ENCODE peak calls at places on chromosomes 5 and 9, in seven cellular contexts. One of them, this sample, is unnamed.

GRCh38 chr9:116718111-116718510 is 31.0 kb downstream of the TRIM32 start:
- DNase-seq in H1: no peak
- DNase-seq in GM12878: no peak
- DNase-seq in IMR-90: no peak
- DNase-seq in HepG2: no peak
- DNase-seq in A549: no peak
- DNase-seq in HCT116: no peak
- DNase-seq in this sample: no peak

GRCh38 chr5:143985832-143986485 is 174.0 kb downstream of the HMHB1 start:
- DNase-seq in H1: no peak
- DNase-seq in IMR-90: peak
- DNase-seq in HCT116: no peak
- DNase-seq in GM12878: no peak
- DNase-seq in HepG2: no peak
- DNase-seq in A549: no peak
- DNase-seq in this sample: no peak

GRCh38 chr5:148912714-148913398 is 86.4 kb downstream of the ADRB2 start:
- DNase-seq in GM12878: no peak
- DNase-seq in A549: peak
- DNase-seq in HCT116: peak
- DNase-seq in H1: peak
- DNase-seq in IMR-90: peak
- DNase-seq in HepG2: peak
- DNase-seq in this sample: no peak

GRCh38 chr9:104280711-104281110 is 186.6 kb downstream of the SMC2 start:
- DNase-seq in IMR-90: no peak
- DNase-seq in H1: no peak
- DNase-seq in GM12878: no peak
- DNase-seq in HCT116: no peak
- DNase-seq in A549: no peak
- DNase-seq in HepG2: no peak
- DNase-seq in this sample: no peak

GRCh38 chr9:112705773-112706427 is 12.0 kb downstream of the INIP start:
- DNase-seq in HCT116: no peak
- DNase-seq in A549: peak
- DNase-seq in H1: no peak
- DNase-seq in GM12878: no peak
- DNase-seq in IMR-90: peak
- DNase-seq in HepG2: peak
- DNase-seq in this sample: no peak

GRCh38 chr9:74783408-74783807 is 104.3 kb downstream of the TRPM6 start:
- DNase-seq in A549: peak
- DNase-seq in HepG2: no peak
- DNase-seq in H1: no peak
- DNase-seq in IMR-90: peak
- DNase-seq in GM12878: no peak
- DNase-seq in HCT116: no peak
- DNase-seq in this sample: no peak

GRCh38 chr5:82349651-82350050 is 71.5 kb upstream of the RPS23 start:
- DNase-seq in HepG2: no peak
- DNase-seq in A549: peak
- DNase-seq in GM12878: no peak
- DNase-seq in IMR-90: no peak
- DNase-seq in H1: peak
- DNase-seq in HCT116: no peak
- DNase-seq in this sample: peak

GRCh38 chr5:165630211-165630866 is 2124.9 kb downstream of the MAT2B start:
- DNase-seq in IMR-90: peak
- DNase-seq in HCT116: no peak
- DNase-seq in H1: peak
- DNase-seq in A549: peak
- DNase-seq in HepG2: peak
- DNase-seq in GM12878: peak
- DNase-seq in this sample: peak

GRCh38 chr9:130780865-130781504 is 54.1 kb upstream of the ABL1 start:
- DNase-seq in HepG2: no peak
- DNase-seq in IMR-90: peak
- DNase-seq in GM12878: no peak
- DNase-seq in HCT116: no peak
- DNase-seq in A549: peak
- DNase-seq in H1: no peak
- DNase-seq in this sample: peak

GRCh38 chr5:142320851-142321560 is 3.8 kb downstream of the SPRY4 start:
- DNase-seq in HepG2: no peak
- DNase-seq in HCT116: no peak
- DNase-seq in GM12878: no peak
- DNase-seq in A549: no peak
- DNase-seq in H1: no peak
- DNase-seq in IMR-90: peak
- DNase-seq in this sample: no peak

GRCh38 chr9:129284607-129285291 is 106.7 kb upstream of the IER5L start:
- DNase-seq in IMR-90: no peak
- DNase-seq in H1: no peak
- DNase-seq in A549: no peak
- DNase-seq in HCT116: no peak
- DNase-seq in GM12878: no peak
- DNase-seq in HepG2: no peak
- DNase-seq in this sample: no peak

GRCh38 chr5:179797741-179798140 is 4.0 kb downstream of the LTC4S start:
- DNase-seq in HCT116: no peak
- DNase-seq in IMR-90: no peak
- DNase-seq in H1: no peak
- DNase-seq in GM12878: no peak
- DNase-seq in A549: no peak
- DNase-seq in HepG2: no peak
- DNase-seq in this sample: no peak

GRCh38 chr9:107569171-107569570 is 79.6 kb upstream of the KLF4 start:
- DNase-seq in A549: no peak
- DNase-seq in IMR-90: peak
- DNase-seq in HCT116: no peak
- DNase-seq in H1: no peak
- DNase-seq in HepG2: no peak
- DNase-seq in GM12878: no peak
- DNase-seq in this sample: no peak
- TF ChIP-seq CEBPB in A549: no peak
- TF ChIP-seq CEBPB in IMR-90: no peak
- TF ChIP-seq CEBPB in HCT116: no peak
- TF ChIP-seq CEBPB in H1: no peak
- TF ChIP-seq CEBPB in HepG2: no peak
- TF ChIP-seq CEBPB in GM12878: no peak
- TF ChIP-seq CEBPB in this sample: no peak

GRCh38 chr5:10202089-10202753 is 47.5 kb downstream of the ATPSCKMT start:
- DNase-seq in HCT116: no peak
- DNase-seq in A549: no peak
- DNase-seq in GM12878: no peak
- DNase-seq in H1: no peak
- DNase-seq in IMR-90: no peak
- DNase-seq in HepG2: no peak
- DNase-seq in this sample: no peak

GRCh38 chr5:10198021-10198420 is 51.7 kb downstream of the ATPSCKMT start:
- DNase-seq in HepG2: no peak
- DNase-seq in IMR-90: no peak
- DNase-seq in HCT116: no peak
- DNase-seq in A549: no peak
- DNase-seq in GM12878: no peak
- DNase-seq in H1: no peak
- DNase-seq in this sample: no peak

GRCh38 chr5:10199700-10200099 is 50.0 kb downstream of the ATPSCKMT start:
- DNase-seq in HCT116: no peak
- DNase-seq in IMR-90: no peak
- DNase-seq in H1: no peak
- DNase-seq in GM12878: no peak
- DNase-seq in A549: no peak
- DNase-seq in HepG2: no peak
- DNase-seq in this sample: no peak

GRCh38 chr5:10201223-10201868 is 48.3 kb downstream of the ATPSCKMT start:
- DNase-seq in GM12878: no peak
- DNase-seq in A549: no peak
- DNase-seq in HepG2: no peak
- DNase-seq in HCT116: no peak
- DNase-seq in H1: peak
- DNase-seq in IMR-90: peak
- DNase-seq in this sample: no peak
- TF ChIP-seq CEBPB in GM12878: no peak
- TF ChIP-seq CEBPB in A549: no peak
- TF ChIP-seq CEBPB in HepG2: no peak
- TF ChIP-seq CEBPB in HCT116: no peak
- TF ChIP-seq CEBPB in H1: no peak
- TF ChIP-seq CEBPB in IMR-90: no peak
- TF ChIP-seq CEBPB in this sample: no peak

DNA sequence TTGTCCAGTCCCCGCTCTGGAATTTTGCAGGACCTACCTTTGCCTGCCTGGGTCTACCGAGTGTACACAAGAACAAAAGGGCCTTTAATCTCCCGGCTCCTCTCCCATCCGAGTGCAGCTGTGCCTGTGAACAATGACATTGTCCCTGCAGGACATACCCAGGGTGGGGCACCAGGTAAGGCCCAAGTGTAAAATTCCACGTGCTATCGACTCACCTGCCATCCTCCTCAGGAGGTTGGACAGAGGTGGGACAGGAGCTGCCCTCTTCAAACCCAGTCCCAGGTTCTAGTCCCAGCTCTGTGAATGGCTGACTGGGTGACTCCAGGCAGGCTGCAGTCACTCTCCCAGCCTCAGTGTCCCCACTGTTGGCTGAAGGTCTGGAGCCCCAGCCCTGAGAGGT is 159.6 kb upstream of the ALDH1B1 start:
- DNase-seq in A549: no peak
- DNase-seq in HCT116: no peak
- DNase-seq in IMR-90: no peak
- DNase-seq in GM12878: no peak
- DNase-seq in HepG2: no peak
- DNase-seq in H1: no peak
- DNase-seq in this sample: no peak
- TF ChIP-seq CEBPB in A549: no peak
- TF ChIP-seq CEBPB in HCT116: no peak
- TF ChIP-seq CEBPB in IMR-90: no peak
- TF ChIP-seq CEBPB in GM12878: no peak
- TF ChIP-seq CEBPB in HepG2: no peak
- TF ChIP-seq CEBPB in H1: no peak
- TF ChIP-seq CEBPB in this sample: no peak

DNA sequence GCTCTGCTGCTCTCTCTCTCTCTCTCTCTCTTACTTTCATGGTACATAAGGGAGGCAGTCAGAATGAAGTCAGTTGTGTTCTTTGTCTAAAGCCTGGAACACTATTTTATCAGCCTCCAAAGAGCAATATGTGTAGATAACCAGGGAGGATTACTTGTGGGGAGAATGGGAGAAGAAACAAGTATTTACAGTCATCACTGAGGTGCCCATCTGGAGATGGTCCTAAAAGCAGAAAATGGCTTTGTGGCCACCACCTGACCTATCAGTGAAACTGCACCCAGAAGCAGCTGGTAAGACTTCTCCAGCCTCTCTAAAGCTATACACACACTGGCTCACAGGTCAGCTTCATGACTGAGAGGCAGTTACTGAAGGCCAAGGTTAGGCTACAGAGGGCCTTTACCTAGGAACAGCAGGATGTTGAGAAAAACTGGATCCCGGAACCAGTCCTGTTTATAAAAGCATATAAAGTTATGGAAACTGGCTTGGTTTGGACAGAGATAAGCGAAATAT is 75.1 kb downstream of the MRPS27 start:
- DNase-seq in IMR-90: peak
- DNase-seq in H1: no peak
- DNase-seq in A549: peak
- DNase-seq in HepG2: peak
- DNase-seq in GM12878: no peak
- DNase-seq in HCT116: peak
- DNase-seq in this sample: peak
- TF ChIP-seq CEBPB in IMR-90: no peak
- TF ChIP-seq CEBPB in H1: no peak
- TF ChIP-seq CEBPB in A549: no peak
- TF ChIP-seq CEBPB in HepG2: no peak
- TF ChIP-seq CEBPB in GM12878: no peak
- TF ChIP-seq CEBPB in HCT116: no peak
- TF ChIP-seq CEBPB in this sample: no peak

GRCh38 chr9:31520301-31521085 is 864.0 kb upstream of the ACO1 start:
- DNase-seq in GM12878: peak
- DNase-seq in A549: no peak
- DNase-seq in HepG2: no peak
- DNase-seq in H1: no peak
- DNase-seq in HCT116: no peak
- DNase-seq in IMR-90: no peak
- DNase-seq in this sample: no peak

GRCh38 chr9:31519011-31519410 is 865.4 kb upstream of the ACO1 start:
- DNase-seq in A549: no peak
- DNase-seq in HepG2: peak
- DNase-seq in GM12878: peak
- DNase-seq in H1: no peak
- DNase-seq in IMR-90: no peak
- DNase-seq in HCT116: no peak
- DNase-seq in this sample: no peak

GRCh38 chr9:31519424-31519823 is 865.0 kb upstream of the ACO1 start:
- DNase-seq in A549: no peak
- DNase-seq in HCT116: no peak
- DNase-seq in IMR-90: no peak
- DNase-seq in H1: no peak
- DNase-seq in HepG2: no peak
- DNase-seq in GM12878: no peak
- DNase-seq in this sample: no peak

DNA sequence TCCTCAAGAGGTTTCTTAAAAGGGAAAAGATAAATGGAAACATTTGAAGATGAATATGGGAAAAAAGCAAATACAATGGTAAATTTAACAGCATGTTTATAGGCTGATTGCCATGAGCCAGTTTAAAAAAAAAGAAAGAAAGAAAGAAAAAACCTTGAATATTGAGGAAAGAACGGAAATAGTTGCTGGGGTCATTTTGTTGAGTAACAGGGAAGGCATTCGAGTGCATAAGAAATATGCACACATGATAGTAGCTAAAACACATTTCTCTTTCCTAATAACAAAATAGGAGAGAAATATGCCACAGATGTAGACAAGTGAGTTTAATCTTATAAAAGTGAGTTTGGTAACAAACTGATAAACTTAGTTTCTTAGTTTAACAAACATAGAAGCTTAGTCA is 864.6 kb upstream of the ACO1 start:
- DNase-seq in GM12878: no peak
- DNase-seq in H1: no peak
- DNase-seq in IMR-90: no peak
- DNase-seq in HepG2: no peak
- DNase-seq in A549: no peak
- DNase-seq in HCT116: no peak
- DNase-seq in this sample: no peak
- TF ChIP-seq CEBPB in GM12878: no peak
- TF ChIP-seq CEBPB in H1: no peak
- TF ChIP-seq CEBPB in IMR-90: no peak
- TF ChIP-seq CEBPB in HepG2: no peak
- TF ChIP-seq CEBPB in A549: no peak
- TF ChIP-seq CEBPB in HCT116: no peak
- TF ChIP-seq CEBPB in this sample: no peak

GRCh38 chr9:98248737-98249474 is 6.5 kb downstream of the TBC1D2 start:
- DNase-seq in IMR-90: peak
- DNase-seq in H1: no peak
- DNase-seq in GM12878: no peak
- DNase-seq in A549: peak
- DNase-seq in HepG2: no peak
- DNase-seq in HCT116: no peak
- DNase-seq in this sample: peak
- TF ChIP-seq CEBPB in IMR-90: peak
- TF ChIP-seq CEBPB in H1: no peak
- TF ChIP-seq CEBPB in GM12878: no peak
- TF ChIP-seq CEBPB in A549: peak
- TF ChIP-seq CEBPB in HepG2: no peak
- TF ChIP-seq CEBPB in HCT116: no peak
- TF ChIP-seq CEBPB in this sample: peak

GRCh38 chr5:37774912-37775483 is 64.8 kb downstream of the GDNF start:
- DNase-seq in HCT116: peak
- DNase-seq in IMR-90: peak
- DNase-seq in H1: no peak
- DNase-seq in HepG2: peak
- DNase-seq in A549: peak
- DNase-seq in GM12878: peak
- DNase-seq in this sample: peak
- TF ChIP-seq CEBPB in HCT116: no peak
- TF ChIP-seq CEBPB in IMR-90: no peak
- TF ChIP-seq CEBPB in H1: no peak
- TF ChIP-seq CEBPB in HepG2: no peak
- TF ChIP-seq CEBPB in A549: no peak
- TF ChIP-seq CEBPB in GM12878: no peak
- TF ChIP-seq CEBPB in this sample: no peak

This sample was measured in K562.